ENCODE peak calls at places on chromosomes 7 and 10, in four cellular contexts. M, N, P and F are unnamed samples.

GRCh38 chr7:50552139-50552538 is 13.1 kb downstream of the DDC start:
- DNase-seq in M (no peak), P (no peak), N (no peak), F (no peak)

GRCh38 chr7:116706668-116707126 is 34.7 kb downstream of the MET start:
- DNase-seq in N (no peak), M (peak), P (no peak), F (no peak)

GRCh38 chr7:14424675-14425074 is 435.2 kb upstream of the ETV1 start:
- DNase-seq in P (no peak), M (no peak), N (no peak), F (no peak)

GRCh38 chr10:13483951-13484350 is 44.9 kb downstream of the BEND7 start:
- DNase-seq in N (no peak), P (peak), M (no peak), F (no peak)

GRCh38 chr10:122554576-122554975 is 6.0 kb upstream of the DMBT1 start:
- DNase-seq in M (no peak), N (no peak), P (no peak), F (no peak)

GRCh38 chr10:70234668-70235447 is 1.6 kb upstream of the PPA1 start:
- DNase-seq in P (no peak), N (peak), M (no peak), F (no peak)

GRCh38 chr10:21535494-21535818 is 1.4 kb downstream of the MLLT10 start:
- DNase-seq in N (no peak), M (no peak), P (no peak), F (no peak)

GRCh38 chr10:69057951-69058297 is 30.0 kb upstream of the SRGN start:
- DNase-seq in P (no peak), N (no peak), M (no peak), F (no peak)

GRCh38 chr7:99397632-99397983 is 10.8 kb downstream of the PDAP1 start:
- DNase-seq in M (no peak), N (no peak), P (no peak), F (no peak)

GRCh38 chr7:88276605-88277153 is 30.0 kb downstream of the STEAP4 start:
- DNase-seq in M (no peak), N (no peak), P (no peak), F (no peak)

GRCh38 chr10:132541129-132541528 is 3.5 kb downstream of the INPP5A start:
- DNase-seq in P (no peak), M (no peak), N (no peak), F (no peak)

GRCh38 chr10:128024426-128024825 is 101.8 kb downstream of the MKI67 start:
- DNase-seq in N (no peak), P (no peak), M (no peak), F (no peak)

GRCh38 chr10:128025437-128025836 is 100.8 kb downstream of the MKI67 start:
- DNase-seq in P (no peak), N (no peak), M (no peak), F (no peak)

GRCh38 chr10:128026620-128027281 is 99.5 kb downstream of the MKI67 start:
- DNase-seq in M (no peak), P (no peak), N (no peak), F (no peak)

GRCh38 chr10:128027306-128027705 is 98.9 kb downstream of the MKI67 start:
- DNase-seq in M (no peak), P (no peak), N (no peak), F (no peak)

GRCh38 chr10:128025951-128026350 is 100.3 kb downstream of the MKI67 start:
- DNase-seq in N (no peak), M (no peak), P (no peak), F (no peak)
- H3K4me3 ChIP-seq in N (no peak), M (no peak), P (no peak), F (no peak)

DNA sequence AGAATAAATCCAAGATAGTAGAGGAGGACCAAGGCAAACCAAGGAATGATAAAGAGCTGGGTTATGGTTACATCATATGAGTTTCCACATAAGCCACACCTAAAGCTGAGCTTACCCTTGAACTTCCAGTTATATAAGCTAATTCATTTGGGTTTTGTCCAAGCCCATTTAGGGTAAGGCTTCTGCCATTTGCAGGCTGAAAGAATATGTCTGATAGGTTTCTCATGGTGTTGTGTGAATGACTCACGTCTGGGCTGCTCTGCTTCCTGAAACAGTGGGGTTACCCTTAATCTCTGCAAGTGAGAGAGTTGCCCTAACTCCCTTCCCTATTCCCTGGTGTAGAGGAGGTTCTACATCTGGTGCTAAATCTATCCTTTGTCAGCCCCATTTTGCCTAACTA is 60.8 kb downstream of the PTTG1IP2 start:
- DNase-seq in N (no peak), P (no peak), M (no peak), F (no peak)
- H3K4me3 ChIP-seq in N (no peak), P (no peak), M (no peak), F (no peak)

GRCh38 chr7:85612514-85612913 is 425.7 kb upstream of the SEMA3D start:
- DNase-seq in P (no peak), M (no peak), N (no peak), F (no peak)
- H3K4me3 ChIP-seq in P (no peak), M (no peak), N (no peak), F (no peak)

GRCh38 chr7:4714161-4714700 is 32.1 kb downstream of the FOXK1 start:
- DNase-seq in P (no peak), N (no peak), M (no peak), F (no peak)
- H3K4me3 ChIP-seq in P (no peak), N (no peak), M (no peak), F (no peak)